ENCODE peak calls at places on chromosomes 5 and 9, in ten cellular contexts. M, K, U, C, Y, I, X, G, S and P are unnamed samples.

GRCh38 chr9:130323051-130323757 is 57.6 kb downstream of the HMCN2 start:
- DNase-seq in M (no peak), K (no peak), U (no peak), C (no peak), Y (no peak), I (no peak), X (no peak), G (no peak), S (no peak), P (no peak)

GRCh38 chr5:68180286-68181038 is 35.1 kb upstream of the PIK3R1 start:
- DNase-seq in M (peak), K (no peak), U (no peak), C (no peak), Y (no peak), I (no peak), X (no peak), G (no peak), S (no peak), P (no peak)

GRCh38 chr9:37621299-37621934 is 29.0 kb upstream of the TOMM5 start:
- DNase-seq in M (no peak), K (no peak), U (no peak), C (no peak), Y (no peak), I (no peak), X (no peak), G (no peak), S (no peak), P (no peak)

GRCh38 chr9:4077499-4078102 is 222.3 kb downstream of the GLIS3 start:
- DNase-seq in M (peak), K (no peak), U (peak), C (peak), Y (peak), I (no peak), X (peak), G (peak), S (peak), P (peak)

GRCh38 chr5:153523831-153524230 is 33.4 kb downstream of the GRIA1 start:
- DNase-seq in M (no peak), K (no peak), U (peak), C (no peak), Y (peak), I (no peak), X (no peak), G (no peak), S (peak), P (no peak)

GRCh38 chr5:174945853-174946252 is 221.5 kb downstream of the MSX2 start:
- DNase-seq in M (no peak), K (no peak), U (no peak), C (no peak), Y (no peak), I (no peak), X (no peak), G (no peak), S (no peak), P (no peak)

GRCh38 chr9:93477397-93477796 is 24.0 kb upstream of the FAM120AOS start:
- DNase-seq in M (no peak), K (no peak), U (no peak), C (no peak), Y (no peak), I (no peak), X (no peak), G (no peak), S (no peak), P (no peak)

GRCh38 chr9:109213300-109214121 is 46.5 kb upstream of the FRRS1L start:
- DNase-seq in M (no peak), K (no peak), U (no peak), C (no peak), Y (no peak), I (no peak), X (no peak), G (no peak), S (no peak), P (no peak)

GRCh38 chr5:30279237-30279636 is 914.2 kb upstream of the CDH6 start:
- DNase-seq in M (no peak), K (no peak), U (peak), C (no peak), Y (peak), I (no peak), X (no peak), G (no peak), S (peak), P (peak)

GRCh38 chr9:5569357-5569756 is 59.0 kb downstream of the PDCD1LG2 start:
- DNase-seq in M (no peak), K (no peak), U (peak), C (no peak), Y (no peak), I (no peak), X (no peak), G (no peak), S (no peak), P (no peak)

GRCh38 chr9:111622626-111623025 is 8.5 kb upstream of the DNAJC25 start:
- DNase-seq in M (peak), K (no peak), U (peak), C (peak), Y (peak), I (no peak), X (no peak), G (no peak), S (peak), P (peak)

GRCh38 chr9:83219154-83219923 is 156.4 kb upstream of the RASEF start:
- DNase-seq in M (peak), K (peak), U (peak), C (peak), Y (peak), I (no peak), X (peak), G (no peak), S (peak), P (peak)

GRCh38 chr9:105694848-105695581 is 674 bp downstream of the TMEM38B start:
- DNase-seq in M (peak), K (no peak), U (peak), C (peak), Y (peak), I (peak), X (peak), G (peak), S (peak), P (peak)

GRCh38 chr9:69771775-69772418 is 12.1 kb upstream of the PTAR1 start:
- DNase-seq in M (no peak), K (no peak), U (peak), C (no peak), Y (peak), I (no peak), X (no peak), G (no peak), S (peak), P (no peak)

GRCh38 chr5:108842260-108842659 is 94.6 kb downstream of the FER start:
- DNase-seq in M (no peak), K (no peak), U (no peak), C (no peak), Y (no peak), I (no peak), X (no peak), G (no peak), S (no peak), P (no peak)

GRCh38 chr9:91416086-91416712 is 7.4 kb downstream of the NFIL3 start:
- DNase-seq in M (no peak), K (no peak), U (peak), C (no peak), Y (no peak), I (no peak), X (no peak), G (no peak), S (peak), P (no peak)

GRCh38 chr5:42026446-42026845 is 101.4 kb downstream of the FBXO4 start:
- DNase-seq in M (no peak), K (no peak), U (no peak), C (no peak), Y (no peak), I (no peak), X (no peak), G (no peak), S (no peak), P (no peak)